ENCODE peak calls at places on chromosome 10, in eight cellular contexts. One of them, this sample, is unnamed.

GRCh38 chr10:102422586-102423129 is 2.0 kb downstream of the FBXL15 start:
- DNase-seq in spleen: peak; percentile 96
- DNase-seq in GM12878: no peak
- DNase-seq in IMR-90: peak; percentile 69
- DNase-seq in adrenal gland: peak; percentile 86
- DNase-seq in esophagus muscularis mucosa: peak; percentile 94
- DNase-seq in HCT116: peak; percentile 86
- DNase-seq in sigmoid colon: peak; percentile 91
- DNase-seq in this sample: peak; percentile 64

GRCh38 chr10:44278669-44279337 is 106.1 kb downstream of the CXCL12 start:
- DNase-seq in spleen: no peak
- DNase-seq in GM12878: no peak
- DNase-seq in IMR-90: peak; percentile 45
- DNase-seq in adrenal gland: peak; percentile 33
- DNase-seq in esophagus muscularis mucosa: no peak
- DNase-seq in HCT116: no peak
- DNase-seq in sigmoid colon: no peak
- DNase-seq in this sample: no peak

GRCh38 chr10:86876748-86877147 is 80.7 kb downstream of the MMRN2 start:
- DNase-seq in spleen: no peak
- DNase-seq in GM12878: no peak
- DNase-seq in IMR-90: peak; percentile 79
- DNase-seq in adrenal gland: no peak
- DNase-seq in esophagus muscularis mucosa: no peak
- DNase-seq in HCT116: no peak
- DNase-seq in sigmoid colon: no peak
- DNase-seq in this sample: no peak

GRCh38 chr10:10330481-10330880 is 687.2 kb upstream of the CELF2 start:
- DNase-seq in spleen: no peak
- DNase-seq in GM12878: no peak
- DNase-seq in IMR-90: peak; percentile 56
- DNase-seq in adrenal gland: no peak
- DNase-seq in esophagus muscularis mucosa: no peak
- DNase-seq in HCT116: no peak
- DNase-seq in sigmoid colon: no peak
- DNase-seq in this sample: no peak

GRCh38 chr10:130411496-130412070 is 275.4 kb downstream of the GLRX3 start:
- DNase-seq in spleen: no peak
- DNase-seq in GM12878: no peak
- DNase-seq in IMR-90: no peak
- DNase-seq in adrenal gland: no peak
- DNase-seq in esophagus muscularis mucosa: no peak
- DNase-seq in HCT116: no peak
- DNase-seq in sigmoid colon: peak; percentile 19
- DNase-seq in this sample: no peak

GRCh38 chr10:13990918-13991317 is 339.8 kb downstream of the FRMD4A start:
- DNase-seq in spleen: no peak
- DNase-seq in GM12878: no peak
- DNase-seq in IMR-90: peak; percentile 67
- DNase-seq in adrenal gland: peak; percentile 25
- DNase-seq in esophagus muscularis mucosa: no peak
- DNase-seq in HCT116: no peak
- DNase-seq in sigmoid colon: no peak
- DNase-seq in this sample: no peak

GRCh38 chr10:103714232-103714891 is 141.0 kb downstream of the SH3PXD2A start:
- DNase-seq in spleen: no peak
- DNase-seq in GM12878: no peak
- DNase-seq in IMR-90: no peak
- DNase-seq in adrenal gland: no peak
- DNase-seq in esophagus muscularis mucosa: no peak
- DNase-seq in HCT116: no peak
- DNase-seq in sigmoid colon: no peak
- DNase-seq in this sample: no peak

GRCh38 chr10:86971146-86971991 is 3.1 kb downstream of the ADIRF start:
- DNase-seq in spleen: peak; percentile 96
- DNase-seq in GM12878: peak; percentile 55
- DNase-seq in IMR-90: peak; percentile 85
- DNase-seq in adrenal gland: peak; percentile 94
- DNase-seq in esophagus muscularis mucosa: peak; percentile 97
- DNase-seq in HCT116: peak; percentile 88
- DNase-seq in sigmoid colon: peak; percentile 96
- DNase-seq in this sample: no peak

GRCh38 chr10:131895116-131895515 is 5.7 kb upstream of the PPP2R2D start:
- DNase-seq in spleen: peak; percentile 65
- DNase-seq in GM12878: no peak
- DNase-seq in IMR-90: no peak
- DNase-seq in adrenal gland: no peak
- DNase-seq in esophagus muscularis mucosa: no peak
- DNase-seq in HCT116: no peak
- DNase-seq in sigmoid colon: no peak
- DNase-seq in this sample: no peak

GRCh38 chr10:43199088-43199683 is 60.9 kb downstream of the CSGALNACT2 start:
- DNase-seq in spleen: peak; percentile 53
- DNase-seq in GM12878: no peak
- DNase-seq in IMR-90: no peak
- DNase-seq in adrenal gland: no peak
- DNase-seq in esophagus muscularis mucosa: no peak
- DNase-seq in HCT116: no peak
- DNase-seq in sigmoid colon: peak; percentile 30
- DNase-seq in this sample: no peak

GRCh38 chr10:42969147-42969546 is 107.7 kb upstream of the RET start:
- DNase-seq in spleen: peak; percentile 23
- DNase-seq in GM12878: no peak
- DNase-seq in IMR-90: no peak
- DNase-seq in adrenal gland: no peak
- DNase-seq in esophagus muscularis mucosa: peak; percentile 64
- DNase-seq in HCT116: no peak
- DNase-seq in sigmoid colon: no peak
- DNase-seq in this sample: no peak

GRCh38 chr10:14654821-14655382 is 119.8 kb downstream of the FAM107B start:
- DNase-seq in spleen: no peak
- DNase-seq in GM12878: no peak
- DNase-seq in IMR-90: no peak
- DNase-seq in adrenal gland: no peak
- DNase-seq in esophagus muscularis mucosa: no peak
- DNase-seq in HCT116: no peak
- DNase-seq in sigmoid colon: no peak
- DNase-seq in this sample: no peak

GRCh38 chr10:104689547-104689946 is 48.5 kb downstream of the SORCS3 start:
- DNase-seq in spleen: no peak
- DNase-seq in GM12878: no peak
- DNase-seq in IMR-90: no peak
- DNase-seq in adrenal gland: no peak
- DNase-seq in esophagus muscularis mucosa: no peak
- DNase-seq in HCT116: no peak
- DNase-seq in sigmoid colon: no peak
- DNase-seq in this sample: no peak

GRCh38 chr10:15253951-15254807 is 85.7 kb upstream of the NMT2 start:
- DNase-seq in spleen: no peak
- DNase-seq in GM12878: peak; percentile 26
- DNase-seq in IMR-90: no peak
- DNase-seq in adrenal gland: no peak
- DNase-seq in esophagus muscularis mucosa: no peak
- DNase-seq in HCT116: no peak
- DNase-seq in sigmoid colon: no peak
- DNase-seq in this sample: no peak

GRCh38 chr10:119190353-119190752 is 11.7 kb upstream of the PRDX3 start:
- DNase-seq in spleen: no peak
- DNase-seq in GM12878: no peak
- DNase-seq in IMR-90: peak; percentile 99
- DNase-seq in adrenal gland: no peak
- DNase-seq in esophagus muscularis mucosa: no peak
- DNase-seq in HCT116: peak; percentile 69
- DNase-seq in sigmoid colon: peak; percentile 65
- DNase-seq in this sample: no peak

GRCh38 chr10:48884337-48885045 is 55.1 kb downstream of the LRRC18 start:
- DNase-seq in spleen: no peak
- DNase-seq in GM12878: no peak
- DNase-seq in IMR-90: no peak
- DNase-seq in adrenal gland: no peak
- DNase-seq in esophagus muscularis mucosa: peak; percentile 75
- DNase-seq in HCT116: no peak
- DNase-seq in sigmoid colon: no peak
- DNase-seq in this sample: no peak

GRCh38 chr10:43409385-43410109 is 561 bp upstream of the HNRNPF start:
- DNase-seq in spleen: peak; percentile 91
- DNase-seq in GM12878: no peak
- DNase-seq in IMR-90: no peak
- DNase-seq in adrenal gland: peak; percentile 68
- DNase-seq in esophagus muscularis mucosa: no peak
- DNase-seq in HCT116: no peak
- DNase-seq in sigmoid colon: peak; percentile 73
- DNase-seq in this sample: no peak

GRCh38 chr10:122461729-122462532 is 578 bp downstream of the HTRA1 start:
- DNase-seq in spleen: no peak
- DNase-seq in GM12878: no peak
- DNase-seq in IMR-90: no peak
- DNase-seq in adrenal gland: peak; percentile 33
- DNase-seq in esophagus muscularis mucosa: no peak
- DNase-seq in HCT116: no peak
- DNase-seq in sigmoid colon: no peak
- DNase-seq in this sample: no peak

GRCh38 chr10:122463466-122464157 is 2.3 kb downstream of the HTRA1 start:
- DNase-seq in spleen: no peak
- DNase-seq in GM12878: no peak
- DNase-seq in IMR-90: no peak
- DNase-seq in adrenal gland: no peak
- DNase-seq in esophagus muscularis mucosa: no peak
- DNase-seq in HCT116: no peak
- DNase-seq in sigmoid colon: no peak
- DNase-seq in this sample: no peak

GRCh38 chr10:122464158-122464510 is 2.8 kb downstream of the HTRA1 start:
- DNase-seq in spleen: no peak
- DNase-seq in GM12878: no peak
- DNase-seq in IMR-90: no peak
- DNase-seq in adrenal gland: no peak
- DNase-seq in esophagus muscularis mucosa: no peak
- DNase-seq in HCT116: no peak
- DNase-seq in sigmoid colon: no peak
- DNase-seq in this sample: no peak

GRCh38 chr10:122461367-122461728 is at the start of gene HTRA1:
- DNase-seq in spleen: no peak
- DNase-seq in GM12878: no peak
- DNase-seq in IMR-90: peak; percentile 61
- DNase-seq in adrenal gland: peak; percentile 76
- DNase-seq in esophagus muscularis mucosa: no peak
- DNase-seq in HCT116: no peak
- DNase-seq in sigmoid colon: peak; percentile 92
- DNase-seq in this sample: no peak

GRCh38 chr10:122462533-122463465 is 1.4 kb downstream of the HTRA1 start:
- DNase-seq in spleen: no peak
- DNase-seq in GM12878: no peak
- DNase-seq in IMR-90: peak; percentile 51
- DNase-seq in adrenal gland: peak; percentile 56
- DNase-seq in esophagus muscularis mucosa: no peak
- DNase-seq in HCT116: no peak
- DNase-seq in sigmoid colon: peak; percentile 88
- DNase-seq in this sample: no peak
- TF ChIP-seq POLR2A in spleen: no peak
- TF ChIP-seq POLR2A in GM12878: no peak
- TF ChIP-seq POLR2A in IMR-90: no peak
- TF ChIP-seq POLR2A in adrenal gland: no peak
- TF ChIP-seq POLR2A in esophagus muscularis mucosa: no peak
- TF ChIP-seq POLR2A in HCT116: no peak
- TF ChIP-seq POLR2A in sigmoid colon: no peak
- TF ChIP-seq POLR2A in this sample: no peak

GRCh38 chr10:7818295-7819125 is at the start of gene TAF3:
- DNase-seq in spleen: peak; percentile 99
- DNase-seq in GM12878: peak; percentile 55
- DNase-seq in IMR-90: peak; percentile 82
- DNase-seq in adrenal gland: peak; percentile 88
- DNase-seq in esophagus muscularis mucosa: peak; percentile 94
- DNase-seq in HCT116: peak; percentile 72
- DNase-seq in sigmoid colon: peak; percentile 96
- DNase-seq in this sample: peak; percentile 97
- TF ChIP-seq POLR2A in spleen: peak; percentile 59
- TF ChIP-seq POLR2A in GM12878: peak; percentile 97
- TF ChIP-seq POLR2A in IMR-90: peak; percentile 58
- TF ChIP-seq POLR2A in adrenal gland: no peak
- TF ChIP-seq POLR2A in esophagus muscularis mucosa: no peak
- TF ChIP-seq POLR2A in HCT116: peak; percentile 84
- TF ChIP-seq POLR2A in sigmoid colon: peak; percentile 42
- TF ChIP-seq POLR2A in this sample: peak; percentile 93

GRCh38 chr10:122374859-122375721 is 582 bp downstream of the PLEKHA1 start:
- DNase-seq in spleen: peak; percentile 92
- DNase-seq in GM12878: peak; percentile 47
- DNase-seq in IMR-90: peak; percentile 47
- DNase-seq in adrenal gland: peak; percentile 38
- DNase-seq in esophagus muscularis mucosa: no peak
- DNase-seq in HCT116: peak; percentile 28
- DNase-seq in sigmoid colon: peak; percentile 75
- DNase-seq in this sample: peak; percentile 41
- TF ChIP-seq POLR2A in spleen: no peak
- TF ChIP-seq POLR2A in GM12878: no peak
- TF ChIP-seq POLR2A in IMR-90: no peak
- TF ChIP-seq POLR2A in adrenal gland: no peak
- TF ChIP-seq POLR2A in esophagus muscularis mucosa: no peak
- TF ChIP-seq POLR2A in HCT116: no peak
- TF ChIP-seq POLR2A in sigmoid colon: no peak
- TF ChIP-seq POLR2A in this sample: no peak

GRCh38 chr10:88881922-88882645 is 2.0 kb downstream of the STAMBPL1 start:
- DNase-seq in spleen: no peak
- DNase-seq in GM12878: no peak
- DNase-seq in IMR-90: no peak
- DNase-seq in adrenal gland: no peak
- DNase-seq in esophagus muscularis mucosa: no peak
- DNase-seq in HCT116: no peak
- DNase-seq in sigmoid colon: no peak
- DNase-seq in this sample: no peak

GRCh38 chr10:88889559-88890337 is 9.7 kb downstream of the STAMBPL1 start:
- DNase-seq in spleen: no peak
- DNase-seq in GM12878: no peak
- DNase-seq in IMR-90: no peak
- DNase-seq in adrenal gland: no peak
- DNase-seq in esophagus muscularis mucosa: no peak
- DNase-seq in HCT116: no peak
- DNase-seq in sigmoid colon: no peak
- DNase-seq in this sample: no peak

GRCh38 chr10:88890681-88891371 is 10.8 kb downstream of the STAMBPL1 start:
- DNase-seq in spleen: no peak
- DNase-seq in GM12878: no peak
- DNase-seq in IMR-90: peak; percentile 56
- DNase-seq in adrenal gland: no peak
- DNase-seq in esophagus muscularis mucosa: no peak
- DNase-seq in HCT116: no peak
- DNase-seq in sigmoid colon: no peak
- DNase-seq in this sample: no peak

GRCh38 chr10:88883443-88883799 is 3.4 kb downstream of the STAMBPL1 start:
- DNase-seq in spleen: no peak
- DNase-seq in GM12878: no peak
- DNase-seq in IMR-90: no peak
- DNase-seq in adrenal gland: no peak
- DNase-seq in esophagus muscularis mucosa: no peak
- DNase-seq in HCT116: no peak
- DNase-seq in sigmoid colon: no peak
- DNase-seq in this sample: no peak

DNA sequence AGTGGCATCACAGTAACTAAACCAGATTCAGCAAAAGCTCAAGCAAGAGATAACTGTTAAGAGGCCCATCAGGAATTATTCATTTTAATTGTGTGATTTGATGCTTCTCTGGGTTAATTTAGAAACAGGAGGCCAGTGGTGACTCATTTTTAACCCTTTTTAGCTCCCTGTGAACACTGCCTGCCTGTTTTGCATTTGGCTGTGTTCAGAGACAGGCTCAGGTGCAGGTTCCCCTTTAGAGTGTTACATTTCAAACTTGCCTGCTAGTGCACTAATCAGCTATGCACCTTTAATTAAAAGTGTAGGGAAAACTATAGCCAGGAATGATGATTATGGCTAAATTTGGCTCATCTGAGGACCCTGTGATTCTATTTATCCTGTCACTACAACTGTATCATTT is 6.5 kb downstream of the STAMBPL1 start:
- DNase-seq in spleen: no peak
- DNase-seq in GM12878: no peak
- DNase-seq in IMR-90: no peak
- DNase-seq in adrenal gland: no peak
- DNase-seq in esophagus muscularis mucosa: no peak
- DNase-seq in HCT116: no peak
- DNase-seq in sigmoid colon: no peak
- DNase-seq in this sample: no peak
- TF ChIP-seq POLR2A in spleen: no peak
- TF ChIP-seq POLR2A in GM12878: peak; percentile 26
- TF ChIP-seq POLR2A in IMR-90: no peak
- TF ChIP-seq POLR2A in adrenal gland: no peak
- TF ChIP-seq POLR2A in esophagus muscularis mucosa: no peak
- TF ChIP-seq POLR2A in HCT116: no peak
- TF ChIP-seq POLR2A in sigmoid colon: no peak
- TF ChIP-seq POLR2A in this sample: no peak

This sample was measured in K562.